ENCODE peak calls at places on chromosomes 3 and 15, in nine cellular contexts. One of them, this sample, is unnamed.
A peak's percentile ranks its signal among the peaks of the same experiment; 100 is the strongest.

GRCh38 chr3:106399208-106399607 is 530.4 kb upstream of the CBLB start:
- DNase-seq in HFF-Myc: no peak
- DNase-seq in spleen: no peak
- DNase-seq in HFFc6: no peak
- DNase-seq in fibroblast of lung: peak; percentile 74
- DNase-seq in fibroblast of the aortic adventitia: no peak
- DNase-seq in stomach: no peak
- DNase-seq in nephron progenitor cell: no peak
- DNase-seq in IMR-90: peak; percentile 36
- DNase-seq in this sample: no peak

GRCh38 chr3:81302045-81302444 is 459.4 kb downstream of the GBE1 start:
- DNase-seq in HFF-Myc: peak; percentile 30
- DNase-seq in spleen: no peak
- DNase-seq in HFFc6: peak; percentile 39
- DNase-seq in fibroblast of lung: peak; percentile 50
- DNase-seq in fibroblast of the aortic adventitia: peak; percentile 66
- DNase-seq in stomach: peak; percentile 29
- DNase-seq in nephron progenitor cell: peak; percentile 49
- DNase-seq in IMR-90: peak; percentile 48
- DNase-seq in this sample: peak; percentile 24

GRCh38 chr3:13325892-13326443 is 94.2 kb downstream of the NUP210 start:
- DNase-seq in HFF-Myc: no peak
- DNase-seq in spleen: no peak
- DNase-seq in HFFc6: no peak
- DNase-seq in fibroblast of lung: no peak
- DNase-seq in fibroblast of the aortic adventitia: no peak
- DNase-seq in stomach: peak; percentile 54
- DNase-seq in nephron progenitor cell: no peak
- DNase-seq in IMR-90: no peak
- DNase-seq in this sample: no peak

GRCh38 chr15:31024979-31025378 is 33.6 kb upstream of the MTMR10 start:
- DNase-seq in HFF-Myc: no peak
- DNase-seq in spleen: no peak
- DNase-seq in HFFc6: peak; percentile 74
- DNase-seq in fibroblast of lung: peak; percentile 32
- DNase-seq in fibroblast of the aortic adventitia: peak; percentile 49
- DNase-seq in stomach: no peak
- DNase-seq in nephron progenitor cell: no peak
- DNase-seq in IMR-90: peak; percentile 49
- DNase-seq in this sample: no peak

GRCh38 chr3:16821053-16821452 is 63.7 kb upstream of the PLCL2 start:
- DNase-seq in HFF-Myc: no peak
- DNase-seq in spleen: no peak
- DNase-seq in HFFc6: no peak
- DNase-seq in fibroblast of lung: no peak
- DNase-seq in fibroblast of the aortic adventitia: no peak
- DNase-seq in stomach: no peak
- DNase-seq in nephron progenitor cell: no peak
- DNase-seq in IMR-90: no peak
- DNase-seq in this sample: no peak

GRCh38 chr15:25087137-25087536 is 132.3 kb downstream of the SNRPN start:
- DNase-seq in HFF-Myc: no peak
- DNase-seq in spleen: peak; percentile 47
- DNase-seq in HFFc6: no peak
- DNase-seq in fibroblast of lung: no peak
- DNase-seq in fibroblast of the aortic adventitia: no peak
- DNase-seq in stomach: peak; percentile 20
- DNase-seq in nephron progenitor cell: no peak
- DNase-seq in IMR-90: no peak
- DNase-seq in this sample: no peak

GRCh38 chr3:107064445-107065060 is 312.7 kb upstream of the CCDC54 start:
- DNase-seq in HFF-Myc: peak; percentile 68
- DNase-seq in spleen: no peak
- DNase-seq in HFFc6: peak; percentile 68
- DNase-seq in fibroblast of lung: peak; percentile 73
- DNase-seq in fibroblast of the aortic adventitia: peak; percentile 91
- DNase-seq in stomach: peak; percentile 51
- DNase-seq in nephron progenitor cell: peak; percentile 76
- DNase-seq in IMR-90: peak; percentile 78
- DNase-seq in this sample: peak; percentile 60

GRCh38 chr15:90076716-90077115 is 25.6 kb downstream of the IDH2 start:
- DNase-seq in HFF-Myc: no peak
- DNase-seq in spleen: no peak
- DNase-seq in HFFc6: no peak
- DNase-seq in fibroblast of lung: no peak
- DNase-seq in fibroblast of the aortic adventitia: no peak
- DNase-seq in stomach: no peak
- DNase-seq in nephron progenitor cell: no peak
- DNase-seq in IMR-90: no peak
- DNase-seq in this sample: no peak

GRCh38 chr3:149567307-149567861 is 90.4 kb downstream of the WWTR1 start:
- DNase-seq in HFF-Myc: no peak
- DNase-seq in spleen: no peak
- DNase-seq in HFFc6: no peak
- DNase-seq in fibroblast of lung: no peak
- DNase-seq in fibroblast of the aortic adventitia: no peak
- DNase-seq in stomach: no peak
- DNase-seq in nephron progenitor cell: no peak
- DNase-seq in IMR-90: no peak
- DNase-seq in this sample: no peak

GRCh38 chr3:10299679-10300078 is 6.9 kb upstream of the GHRL start:
- DNase-seq in HFF-Myc: no peak
- DNase-seq in spleen: no peak
- DNase-seq in HFFc6: no peak
- DNase-seq in fibroblast of lung: no peak
- DNase-seq in fibroblast of the aortic adventitia: no peak
- DNase-seq in stomach: no peak
- DNase-seq in nephron progenitor cell: no peak
- DNase-seq in IMR-90: no peak
- DNase-seq in this sample: no peak

GRCh38 chr15:64530472-64530871 is 70.1 kb downstream of the ZNF609 start:
- DNase-seq in HFF-Myc: no peak
- DNase-seq in spleen: no peak
- DNase-seq in HFFc6: no peak
- DNase-seq in fibroblast of lung: no peak
- DNase-seq in fibroblast of the aortic adventitia: no peak
- DNase-seq in stomach: no peak
- DNase-seq in nephron progenitor cell: no peak
- DNase-seq in IMR-90: no peak
- DNase-seq in this sample: no peak

GRCh38 chr3:15205934-15206661 is at the start of gene CAPN7:
- DNase-seq in HFF-Myc: peak; percentile 46
- DNase-seq in spleen: peak; percentile 99
- DNase-seq in HFFc6: peak; percentile 92
- DNase-seq in fibroblast of lung: peak; percentile 93
- DNase-seq in fibroblast of the aortic adventitia: peak; percentile 89
- DNase-seq in stomach: peak; percentile 98
- DNase-seq in nephron progenitor cell: peak; percentile 97
- DNase-seq in IMR-90: peak; percentile 91
- DNase-seq in this sample: peak; percentile 94

GRCh38 chr3:127787966-127788365 is 34.3 kb downstream of the MGLL start:
- DNase-seq in HFF-Myc: no peak
- DNase-seq in spleen: no peak
- DNase-seq in HFFc6: no peak
- DNase-seq in fibroblast of lung: no peak
- DNase-seq in fibroblast of the aortic adventitia: no peak
- DNase-seq in stomach: no peak
- DNase-seq in nephron progenitor cell: no peak
- DNase-seq in IMR-90: no peak
- DNase-seq in this sample: no peak

GRCh38 chr3:41158947-41159346 is 40.4 kb upstream of the CTNNB1 start:
- DNase-seq in HFF-Myc: no peak
- DNase-seq in spleen: no peak
- DNase-seq in HFFc6: no peak
- DNase-seq in fibroblast of lung: no peak
- DNase-seq in fibroblast of the aortic adventitia: no peak
- DNase-seq in stomach: no peak
- DNase-seq in nephron progenitor cell: no peak
- DNase-seq in IMR-90: no peak
- DNase-seq in this sample: no peak

GRCh38 chr3:50260942-50261441 is 8.0 kb upstream of the SEMA3B start:
- DNase-seq in HFF-Myc: no peak
- DNase-seq in spleen: peak; percentile 77
- DNase-seq in HFFc6: no peak
- DNase-seq in fibroblast of lung: no peak
- DNase-seq in fibroblast of the aortic adventitia: no peak
- DNase-seq in stomach: no peak
- DNase-seq in nephron progenitor cell: no peak
- DNase-seq in IMR-90: no peak
- DNase-seq in this sample: no peak

GRCh38 chr3:165529451-165529850 is 307.8 kb downstream of the BCHE start:
- DNase-seq in HFF-Myc: no peak
- DNase-seq in spleen: no peak
- DNase-seq in HFFc6: no peak
- DNase-seq in fibroblast of lung: no peak
- DNase-seq in fibroblast of the aortic adventitia: no peak
- DNase-seq in stomach: no peak
- DNase-seq in nephron progenitor cell: no peak
- DNase-seq in IMR-90: no peak
- DNase-seq in this sample: no peak

GRCh38 chr3:21310176-21310575 is 440.8 kb downstream of the ZNF385D start:
- DNase-seq in HFF-Myc: no peak
- DNase-seq in spleen: no peak
- DNase-seq in HFFc6: peak; percentile 6
- DNase-seq in fibroblast of lung: peak; percentile 12
- DNase-seq in fibroblast of the aortic adventitia: peak; percentile 21
- DNase-seq in stomach: no peak
- DNase-seq in nephron progenitor cell: no peak
- DNase-seq in IMR-90: peak; percentile 2
- DNase-seq in this sample: no peak

GRCh38 chr15:54820098-54820497 is 376.6 kb downstream of the RSL24D1 start:
- DNase-seq in HFF-Myc: no peak
- DNase-seq in spleen: no peak
- DNase-seq in HFFc6: no peak
- DNase-seq in fibroblast of lung: no peak
- DNase-seq in fibroblast of the aortic adventitia: no peak
- DNase-seq in stomach: no peak
- DNase-seq in nephron progenitor cell: no peak
- DNase-seq in IMR-90: no peak
- DNase-seq in this sample: no peak

GRCh38 chr15:40029979-40030893 is 8.7 kb downstream of the SRP14 start:
- DNase-seq in HFF-Myc: no peak
- DNase-seq in spleen: no peak
- DNase-seq in HFFc6: no peak
- DNase-seq in fibroblast of lung: no peak
- DNase-seq in fibroblast of the aortic adventitia: peak; percentile 23
- DNase-seq in stomach: no peak
- DNase-seq in nephron progenitor cell: peak; percentile 46
- DNase-seq in IMR-90: peak; percentile 22
- DNase-seq in this sample: no peak
- TF ChIP-seq CTCF in HFF-Myc: peak; percentile 69
- TF ChIP-seq CTCF in spleen: peak; percentile 41
- TF ChIP-seq CTCF in HFFc6: peak; percentile 76
- TF ChIP-seq CTCF in fibroblast of lung: peak; percentile 69
- TF ChIP-seq CTCF in fibroblast of the aortic adventitia: peak; percentile 61
- TF ChIP-seq CTCF in stomach: no peak
- TF ChIP-seq CTCF in nephron progenitor cell: peak; percentile 56
- TF ChIP-seq CTCF in IMR-90: peak; percentile 49
- TF ChIP-seq CTCF in this sample: peak; percentile 65

GRCh38 chr3:34108976-34109375 is 310.5 kb downstream of the PDCD6IP start:
- DNase-seq in HFF-Myc: no peak
- DNase-seq in spleen: no peak
- DNase-seq in HFFc6: no peak
- DNase-seq in fibroblast of lung: no peak
- DNase-seq in fibroblast of the aortic adventitia: no peak
- DNase-seq in stomach: no peak
- DNase-seq in nephron progenitor cell: no peak
- DNase-seq in IMR-90: no peak
- DNase-seq in this sample: no peak

GRCh38 chr3:34107669-34108068 is 309.2 kb downstream of the PDCD6IP start:
- DNase-seq in HFF-Myc: no peak
- DNase-seq in spleen: no peak
- DNase-seq in HFFc6: no peak
- DNase-seq in fibroblast of lung: no peak
- DNase-seq in fibroblast of the aortic adventitia: no peak
- DNase-seq in stomach: no peak
- DNase-seq in nephron progenitor cell: no peak
- DNase-seq in IMR-90: no peak
- DNase-seq in this sample: no peak

GRCh38 chr3:34109846-34110245 is 311.4 kb downstream of the PDCD6IP start:
- DNase-seq in HFF-Myc: no peak
- DNase-seq in spleen: no peak
- DNase-seq in HFFc6: no peak
- DNase-seq in fibroblast of lung: no peak
- DNase-seq in fibroblast of the aortic adventitia: no peak
- DNase-seq in stomach: no peak
- DNase-seq in nephron progenitor cell: no peak
- DNase-seq in IMR-90: no peak
- DNase-seq in this sample: no peak

GRCh38 chr3:34106379-34106778 is 307.9 kb downstream of the PDCD6IP start:
- DNase-seq in HFF-Myc: no peak
- DNase-seq in spleen: no peak
- DNase-seq in HFFc6: no peak
- DNase-seq in fibroblast of lung: no peak
- DNase-seq in fibroblast of the aortic adventitia: no peak
- DNase-seq in stomach: no peak
- DNase-seq in nephron progenitor cell: no peak
- DNase-seq in IMR-90: no peak
- DNase-seq in this sample: no peak

DNA sequence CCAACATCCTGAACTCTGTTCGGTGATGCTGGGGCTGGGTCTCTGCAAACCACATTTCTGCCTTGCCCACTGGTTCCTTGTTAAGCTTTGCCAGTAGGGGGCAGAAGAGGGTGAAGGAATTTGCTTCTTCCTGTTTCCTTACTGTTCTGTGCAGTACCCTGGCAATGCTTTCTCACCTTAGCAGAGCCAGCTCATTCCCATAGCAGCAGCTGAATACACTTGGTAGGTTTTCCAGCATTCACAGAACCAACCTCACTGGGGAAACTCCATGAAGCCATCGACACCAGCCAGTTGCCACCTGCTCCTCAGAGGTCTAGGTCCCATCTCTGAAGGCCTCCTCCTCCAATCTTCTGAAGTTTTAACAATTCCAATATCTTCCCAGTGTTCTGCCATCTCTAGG is 308.4 kb downstream of the PDCD6IP start:
- DNase-seq in HFF-Myc: no peak
- DNase-seq in spleen: no peak
- DNase-seq in HFFc6: no peak
- DNase-seq in fibroblast of lung: no peak
- DNase-seq in fibroblast of the aortic adventitia: no peak
- DNase-seq in stomach: peak; percentile 43
- DNase-seq in nephron progenitor cell: peak; percentile 46
- DNase-seq in IMR-90: no peak
- DNase-seq in this sample: peak; percentile 44
- TF ChIP-seq CTCF in HFF-Myc: peak; percentile 51
- TF ChIP-seq CTCF in spleen: peak; percentile 57
- TF ChIP-seq CTCF in HFFc6: peak; percentile 43
- TF ChIP-seq CTCF in fibroblast of lung: no peak
- TF ChIP-seq CTCF in fibroblast of the aortic adventitia: peak; percentile 17
- TF ChIP-seq CTCF in stomach: no peak
- TF ChIP-seq CTCF in nephron progenitor cell: peak; percentile 57
- TF ChIP-seq CTCF in IMR-90: peak; percentile 12
- TF ChIP-seq CTCF in this sample: peak; percentile 76

GRCh38 chr3:185071401-185071800 is 81.5 kb downstream of the C3orf70 start:
- DNase-seq in HFF-Myc: no peak
- DNase-seq in spleen: no peak
- DNase-seq in HFFc6: no peak
- DNase-seq in fibroblast of lung: no peak
- DNase-seq in fibroblast of the aortic adventitia: no peak
- DNase-seq in stomach: no peak
- DNase-seq in nephron progenitor cell: no peak
- DNase-seq in IMR-90: no peak
- DNase-seq in this sample: no peak
- TF ChIP-seq CTCF in HFF-Myc: no peak
- TF ChIP-seq CTCF in spleen: no peak
- TF ChIP-seq CTCF in HFFc6: no peak
- TF ChIP-seq CTCF in fibroblast of lung: no peak
- TF ChIP-seq CTCF in fibroblast of the aortic adventitia: no peak
- TF ChIP-seq CTCF in stomach: no peak
- TF ChIP-seq CTCF in nephron progenitor cell: no peak
- TF ChIP-seq CTCF in IMR-90: no peak
- TF ChIP-seq CTCF in this sample: no peak

GRCh38 chr15:58932791-58933310 is 628 bp downstream of the SLTM start:
- DNase-seq in HFF-Myc: no peak
- DNase-seq in spleen: no peak
- DNase-seq in HFFc6: no peak
- DNase-seq in fibroblast of lung: peak; percentile 39
- DNase-seq in fibroblast of the aortic adventitia: peak; percentile 23
- DNase-seq in stomach: peak; percentile 54
- DNase-seq in nephron progenitor cell: peak; percentile 64
- DNase-seq in IMR-90: no peak
- DNase-seq in this sample: no peak
- TF ChIP-seq CTCF in HFF-Myc: no peak
- TF ChIP-seq CTCF in spleen: no peak
- TF ChIP-seq CTCF in HFFc6: no peak
- TF ChIP-seq CTCF in fibroblast of lung: no peak
- TF ChIP-seq CTCF in fibroblast of the aortic adventitia: no peak
- TF ChIP-seq CTCF in stomach: no peak
- TF ChIP-seq CTCF in nephron progenitor cell: no peak
- TF ChIP-seq CTCF in IMR-90: no peak
- TF ChIP-seq CTCF in this sample: no peak

This sample was measured in progenitor cell of endocrine pancreas.